ENCODE peak calls at places on chromosomes 6 and 20, in six cellular contexts. R, S, T, U, A and Y are unnamed samples.
A peak's percentile ranks its signal among the peaks of the same experiment; 100 is the strongest.

GRCh38 chr6:68779366-68779765 is 144.3 kb downstream of the ADGRB3 start:
- DNase-seq in U (no peak), S (no peak), A (no peak), T (no peak), R (no peak), Y (no peak)

GRCh38 chr6:148342146-148343027 is at the start of gene SASH1:
- DNase-seq in R (peak; percentile 25), S (peak; percentile 79), U (peak; percentile 77), T (peak; percentile 65), A (peak; percentile 64), Y (peak; percentile 86)

GRCh38 chr6:34146021-34146782 is at the start of gene GRM4:
- DNase-seq in U (no peak), R (no peak), A (no peak), T (no peak), S (no peak), Y (no peak)

GRCh38 chr20:34949120-34949519 is 6.5 kb downstream of the GSS start:
- DNase-seq in R (no peak), U (no peak), T (no peak), S (no peak), A (no peak), Y (no peak)

GRCh38 chr6:156175971-156176421 is 601.2 kb upstream of the ARID1B start:
- DNase-seq in R (no peak), S (no peak), A (peak; percentile 39), T (no peak), U (no peak), Y (peak; percentile 52)

GRCh38 chr6:169087436-169088046 is 166.1 kb downstream of the THBS2 start:
- DNase-seq in S (no peak), T (no peak), U (peak; percentile 47), A (no peak), R (no peak), Y (no peak)

GRCh38 chr20:20427202-20427864 is 59.4 kb downstream of the INSM1 start:
- DNase-seq in T (no peak), S (no peak), A (no peak), U (no peak), R (no peak), Y (no peak)

GRCh38 chr20:50824137-50824536 is 29.3 kb downstream of the BCAS4 start:
- DNase-seq in T (peak; percentile 9), U (peak; percentile 86), A (peak; percentile 45), R (peak; percentile 74), S (no peak), Y (no peak)

GRCh38 chr20:37243076-37243936 is 18.3 kb downstream of the GHRH start:
- DNase-seq in R (no peak), S (peak; percentile 84), A (no peak), T (no peak), U (no peak), Y (no peak)

GRCh38 chr6:112189494-112189893 is 64.9 kb downstream of the LAMA4 start:
- DNase-seq in U (peak; percentile 5), S (no peak), R (no peak), A (peak; percentile 29), T (no peak), Y (no peak)

GRCh38 chr20:5722927-5723326 is 27.3 kb upstream of the SHLD1 start:
- DNase-seq in U (no peak), S (no peak), T (no peak), A (no peak), R (no peak), Y (no peak)

DNA sequence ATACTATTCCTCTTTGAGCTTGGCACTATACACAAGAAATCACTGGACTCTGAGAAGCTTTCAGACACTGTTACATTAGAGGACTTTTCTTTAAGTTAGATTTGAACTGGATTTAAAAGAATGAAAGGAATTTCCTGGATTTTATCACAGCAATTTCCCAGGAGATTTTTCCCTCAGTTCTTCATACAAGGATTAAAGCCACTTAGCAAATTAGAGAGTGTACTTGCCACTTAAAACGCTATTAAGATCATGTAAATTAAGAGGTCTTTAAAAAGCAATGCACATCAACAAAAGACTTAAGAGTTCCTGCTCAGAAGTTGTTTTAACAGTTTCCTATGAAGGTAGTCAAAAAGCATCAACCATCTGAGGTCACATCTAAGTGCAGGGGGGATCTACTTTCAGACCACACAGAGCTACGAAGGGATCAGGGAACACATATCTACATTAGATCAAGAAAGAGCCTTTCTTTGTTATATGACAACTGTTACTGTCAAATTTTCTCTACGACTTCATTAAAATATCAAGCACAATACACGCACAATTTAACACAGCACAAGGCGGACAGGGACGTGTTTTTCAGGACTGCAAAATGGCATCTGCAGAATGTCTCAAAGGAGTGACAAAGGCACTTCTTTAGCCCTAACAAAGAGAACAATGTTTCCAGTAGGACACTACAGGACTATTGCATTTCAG is 65.8 kb downstream of the EPB41L2 start:
- DNase-seq in U (peak; percentile 56), T (no peak), S (no peak), R (no peak), A (no peak), Y (peak; percentile 96)
- H3K4me1 ChIP-seq in U (peaks cover 11% of the 10 kb centered on the region), T (no peaks in the 10 kb centered on the region), S (no peaks in the 10 kb centered on the region), R (no peaks in the 10 kb centered on the region), A (peaks cover 3% of the 10 kb centered on the region), Y (peaks cover 45% of the 10 kb centered on the region)

GRCh38 chr6:145699462-145699861 is 35.9 kb downstream of the EPM2A start:
- DNase-seq in U (peak; percentile 82), A (no peak), R (no peak), T (no peak), S (no peak), Y (no peak)

GRCh38 chr6:145707397-145707796 is 27.9 kb downstream of the EPM2A start:
- DNase-seq in U (no peak), A (no peak), S (no peak), T (no peak), R (no peak), Y (no peak)

GRCh38 chr6:145705561-145705960 is 29.8 kb downstream of the EPM2A start:
- DNase-seq in T (no peak), R (no peak), A (no peak), S (no peak), U (peak; percentile 78), Y (peak; percentile 53)

GRCh38 chr6:145704153-145704781 is 31.1 kb downstream of the EPM2A start:
- DNase-seq in A (no peak), R (no peak), S (no peak), T (no peak), U (peak; percentile 38), Y (peak; percentile 54)
- TF ChIP-seq CTCF in A (peak; percentile 57), R (peak; percentile 53), S (peak; percentile 59), T (peak; percentile 53), U (peak; percentile 54), Y (peak; percentile 69)

DNA sequence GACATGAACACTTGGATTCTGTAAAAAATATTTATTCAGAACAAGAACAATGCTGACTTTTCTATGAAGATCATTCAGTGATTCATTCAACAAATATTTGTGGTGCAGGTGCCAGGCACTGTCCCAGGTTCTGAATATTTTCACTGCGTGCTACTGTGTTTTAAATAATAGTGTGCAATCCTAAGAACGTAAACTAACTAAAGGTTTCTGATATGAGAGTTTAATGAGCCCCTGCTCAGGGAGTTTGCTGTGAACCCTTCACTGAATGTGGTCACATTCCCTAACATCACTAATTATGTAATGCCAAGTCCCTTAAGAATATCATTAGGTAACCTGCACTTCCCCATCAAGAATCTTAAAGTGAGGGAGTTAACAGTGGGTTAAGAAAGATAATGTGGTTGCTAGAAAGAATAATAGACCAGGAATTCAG is 1.7 kb upstream of the TMEM170B start:
- DNase-seq in U (peak; percentile 46), S (no peak), T (no peak), A (no peak), R (no peak), Y (peak; percentile 37)
- H3K27me3 ChIP-seq in U (peaks cover 26% of the 10 kb centered on the region), S (no peaks in the 10 kb centered on the region), T (no peaks in the 10 kb centered on the region), A (no peaks in the 10 kb centered on the region), R (no peaks in the 10 kb centered on the region), Y (no peaks in the 10 kb centered on the region)

GRCh38 chr6:16132909-16133308 is 4.0 kb downstream of the MYLIP start:
- DNase-seq in R (no peak), T (no peak), U (no peak), A (no peak), S (no peak), Y (no peak)

GRCh38 chr6:16136086-16136485 is 7.2 kb downstream of the MYLIP start:
- DNase-seq in A (no peak), T (no peak), U (no peak), R (no peak), S (no peak), Y (no peak)

GRCh38 chr6:16136536-16137450 is 7.9 kb downstream of the MYLIP start:
- DNase-seq in A (peak; percentile 38), U (peak; percentile 92), R (no peak), S (no peak), T (no peak), Y (no peak)

GRCh38 chr6:16134430-16134829 is 5.5 kb downstream of the MYLIP start:
- DNase-seq in A (no peak), R (no peak), S (no peak), U (no peak), T (no peak), Y (no peak)

GRCh38 chr6:16135078-16135477 is 6.2 kb downstream of the MYLIP start:
- DNase-seq in S (no peak), R (no peak), U (no peak), T (no peak), A (no peak), Y (peak; percentile 18)
- H3K4me1 ChIP-seq in S (no peaks in the 10 kb centered on the region), R (peaks cover 6% of the 10 kb centered on the region), U (peaks cover 8% of the 10 kb centered on the region), T (no peaks in the 10 kb centered on the region), A (peaks cover 87% of the 10 kb centered on the region), Y (peaks cover 78% of the 10 kb centered on the region)

GRCh38 chr20:62791301-62792181 is 4.7 kb upstream of the MRGBP start:
- DNase-seq in U (peak; percentile 91), S (peak; percentile 88), T (peak; percentile 81), R (peak; percentile 43), A (peak; percentile 79), Y (peak; percentile 97)
- TF ChIP-seq CTCF in U (peak; percentile 99), S (peak; percentile 92), T (peak; percentile 89), R (peak; percentile 66), A (peak; percentile 77), Y (peak; percentile 100)